ENCODE peak calls at places on chromosomes 5 and 9, in four cellular contexts. K is activated B cell treated with CpG ODN at 0.5 μM for 24 hours, M is GM10248, V is mammary epithelial cell. H is an unnamed sample.

GRCh38 chr9:89941875-89942274 is 337.1 kb downstream of the GADD45G start:
- DNase-seq in K (no peak), M (no peak), V (peak; percentile 60), H (no peak)

GRCh38 chr5:63877961-63878360 is 84.3 kb downstream of the HTR1A start:
- DNase-seq in K (no peak), M (no peak), V (no peak), H (no peak)

GRCh38 chr9:136201609-136202448 is 3.1 kb downstream of the LHX3 start:
- DNase-seq in K (no peak), M (peak; percentile 59), V (no peak), H (no peak)

GRCh38 chr5:157177935-157178334 is 2.7 kb upstream of the ITK start:
- DNase-seq in K (no peak), M (no peak), V (no peak), H (no peak)

GRCh38 chr9:116208417-116209232 is 55.0 kb downstream of the PAPPA start:
- DNase-seq in K (no peak), M (no peak), V (peak; percentile 51), H (no peak)

GRCh38 chr9:120522558-120522957 is 57.4 kb downstream of the CDK5RAP2 start:
- DNase-seq in K (no peak), M (no peak), V (no peak), H (no peak)

GRCh38 chr9:4548796-4549725 is 58.8 kb downstream of the SLC1A1 start:
- DNase-seq in K (no peak), M (no peak), V (no peak), H (no peak)

GRCh38 chr9:114355821-114356220 is 26.2 kb downstream of the ORM2 start:
- DNase-seq in K (no peak), M (no peak), V (no peak), H (no peak)

GRCh38 chr5:143886621-143887301 is 74.8 kb downstream of the HMHB1 start:
- DNase-seq in K (no peak), M (no peak), V (no peak), H (no peak)

GRCh38 chr9:108058137-108058779 is 568.7 kb upstream of the KLF4 start:
- DNase-seq in K (no peak), M (no peak), V (no peak), H (no peak)

GRCh38 chr5:145960848-145961600 is 24.6 kb downstream of the SH3RF2 start:
- DNase-seq in K (no peak), M (no peak), V (peak; percentile 52), H (no peak)

GRCh38 chr5:137199966-137200365 is 299.2 kb downstream of the SPOCK1 start:
- DNase-seq in K (no peak), M (no peak), V (peak; percentile 28), H (no peak)

GRCh38 chr5:80308526-80308925 is 11.3 kb upstream of the SPZ1 start:
- DNase-seq in K (no peak), M (no peak), V (no peak), H (no peak)

GRCh38 chr9:28808042-28808441 is 1234.8 kb upstream of the C9orf72 start:
- DNase-seq in K (no peak), M (no peak), V (peak; percentile 76), H (no peak)

GRCh38 chr9:32884482-32884881 is 101.1 kb downstream of the TMEM215 start:
- DNase-seq in K (no peak), M (no peak), V (no peak), H (no peak)

DNA sequence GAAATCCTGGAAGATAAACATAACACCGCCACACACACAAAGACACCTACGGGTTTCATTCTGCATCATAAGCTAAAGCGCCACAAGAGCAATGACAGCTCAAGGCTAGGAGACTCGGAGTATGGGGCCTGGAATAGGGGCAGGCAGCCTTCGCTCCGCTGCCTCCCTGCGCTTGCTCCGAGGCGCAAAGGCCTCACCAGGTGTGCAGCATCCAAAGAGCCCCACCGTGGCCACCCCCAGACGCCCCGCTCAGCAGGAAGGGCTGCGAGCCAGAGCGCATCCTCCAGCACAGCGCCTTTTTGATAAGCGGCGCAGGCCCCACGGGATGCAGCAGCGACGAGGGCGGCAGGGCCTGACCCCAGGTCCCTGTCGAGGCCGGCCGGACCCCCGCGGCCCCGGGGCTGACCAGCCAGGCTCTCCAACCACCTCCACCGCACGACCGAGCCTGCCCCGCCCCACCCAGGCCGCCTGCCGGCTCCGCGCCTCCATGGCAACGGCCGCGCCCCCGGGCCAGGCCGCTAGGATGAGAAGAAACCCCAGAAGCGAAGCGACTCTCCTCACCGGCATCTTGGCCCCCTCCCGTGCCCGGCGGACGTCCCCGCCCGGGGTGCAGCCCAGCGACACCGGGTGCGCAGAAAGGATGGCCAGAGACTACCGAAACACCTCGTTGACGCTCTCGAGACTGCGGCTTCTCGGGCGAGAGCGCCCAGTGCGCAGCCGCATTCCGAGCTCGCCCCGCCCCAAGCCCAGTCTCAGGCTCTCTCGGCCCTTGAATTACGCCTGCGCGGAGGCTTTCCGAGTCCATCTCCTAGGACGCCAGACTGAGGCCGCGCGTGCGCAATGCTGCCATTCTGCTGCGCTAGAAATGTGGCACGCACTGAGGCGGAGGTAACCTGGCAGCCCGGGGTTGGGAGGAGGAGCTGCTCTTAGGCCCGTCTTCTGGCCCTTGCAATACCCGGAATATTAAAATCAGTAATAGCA is at the start of gene KIF3A:
- DNase-seq in K (peak; percentile 98), M (peak; percentile 100), V (peak; percentile 96), H (peak; percentile 96)
- TF ChIP-seq CTCF in K (no peak), M (no peak), V (no peak), H (no peak)

GRCh38 chr9:96376926-96377874 is 6.3 kb downstream of the SLC35D2 start:
- DNase-seq in K (no peak), M (no peak), V (peak; percentile 26), H (no peak)
- TF ChIP-seq CTCF in K (no peak), M (no peak), V (no peak), H (no peak)

DNA sequence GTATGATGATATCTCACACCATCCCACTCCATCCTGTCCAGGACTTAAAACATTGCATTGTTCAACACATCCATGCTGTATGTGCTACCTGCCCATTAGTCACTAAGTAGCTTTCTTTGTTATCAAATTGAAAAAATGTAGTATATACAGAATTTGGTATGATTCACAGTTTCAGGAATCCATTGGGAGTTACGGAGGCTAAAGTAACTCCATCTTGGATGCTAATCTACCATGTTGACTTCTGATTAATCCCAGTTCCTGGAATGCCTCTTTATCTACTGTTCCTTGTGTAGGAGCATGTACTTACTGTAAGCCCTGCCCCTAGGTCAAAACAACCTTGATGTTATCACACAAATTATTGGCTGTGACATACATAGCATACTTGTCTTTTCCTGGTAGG is 38.9 kb upstream of the FOXB2 start:
- DNase-seq in K (no peak), M (no peak), V (no peak), H (no peak)
- TF ChIP-seq CTCF in K (no peak), M (no peak), V (no peak), H (no peak)

GRCh38 chr5:103059525-103059924 is 60.4 kb downstream of the GIN1 start:
- DNase-seq in K (no peak), M (no peak), V (no peak), H (no peak)
- TF ChIP-seq CTCF in K (no peak), M (no peak), V (no peak), H (no peak)

GRCh38 chr9:8855046-8855445 is 1055.5 kb upstream of the DMAC1 start:
- DNase-seq in K (no peak), M (no peak), V (no peak), H (no peak)
- TF ChIP-seq CTCF in K (no peak), M (no peak), V (no peak), H (no peak)

GRCh38 chr5:74521401-74521800 is 119.1 kb downstream of the ENC1 start:
- DNase-seq in K (no peak), M (no peak), V (no peak), H (no peak)
- TF ChIP-seq CTCF in K (no peak), M (no peak), V (no peak), H (no peak)

GRCh38 chr5:111550282-111551020 is 38.1 kb upstream of the STARD4 start:
- DNase-seq in K (peak; percentile 27), M (peak; percentile 60), V (peak; percentile 98), H (peak; percentile 57)
- TF ChIP-seq CTCF in K (peak; percentile 25), M (peak; percentile 60), V (peak; percentile 51), H (peak; percentile 74)

DNA sequence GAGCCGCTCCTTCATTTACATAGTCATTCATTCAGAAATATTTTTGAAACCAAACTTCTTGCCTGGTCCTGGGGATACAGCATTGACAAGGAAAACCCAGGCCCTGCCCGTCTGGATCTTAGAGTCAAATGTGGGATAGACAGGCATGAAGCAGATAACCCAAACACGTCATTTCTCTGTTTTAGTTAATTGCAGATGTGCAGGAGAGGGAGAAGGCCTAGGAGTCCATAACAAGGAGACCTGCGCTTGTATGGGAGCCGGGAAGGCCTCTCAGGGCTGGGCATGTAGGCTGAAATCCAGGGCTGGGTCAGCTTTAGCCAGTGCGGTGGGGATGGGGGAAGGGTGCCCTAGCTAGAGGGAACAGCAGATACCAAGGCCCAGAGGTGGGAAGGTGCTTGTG is 43.4 kb downstream of the PRRX2 start:
- DNase-seq in K (no peak), M (no peak), V (no peak), H (no peak)
- TF ChIP-seq CTCF in K (no peak), M (no peak), V (no peak), H (no peak)

GRCh38 chr5:1671351-1671750 is 128.3 kb downstream of the MRPL36 start:
- DNase-seq in K (no peak), M (no peak), V (no peak), H (no peak)

GRCh38 chr5:1670342-1670741 is 129.3 kb downstream of the MRPL36 start:
- DNase-seq in K (no peak), M (no peak), V (peak; percentile 49), H (no peak)

GRCh38 chr5:1673042-1673674 is 126.5 kb downstream of the MRPL36 start:
- DNase-seq in K (no peak), M (peak; percentile 7), V (no peak), H (no peak)

GRCh38 chr5:1669276-1670155 is 130.1 kb downstream of the MRPL36 start:
- DNase-seq in K (no peak), M (no peak), V (no peak), H (no peak)

GRCh38 chr5:1672396-1672795 is 127.2 kb downstream of the MRPL36 start:
- DNase-seq in K (no peak), M (no peak), V (no peak), H (no peak)
- TF ChIP-seq CTCF in K (no peak), M (no peak), V (no peak), H (no peak)